ENCODE peak calls at places on chromosomes 4 and X, in six cellular contexts. O, J, F, C, M and I are unnamed samples. For H3K4me1, the result is how much of the 10 kb centered on the place peaks cover.

GRCh38 chr4:113449407-113449974 is 312.0 kb downstream of the CAMK2D start:
- DNase-seq in O (no peak), J (peak), F (no peak), C (no peak), M (peak), I (peak)

GRCh38 chr4:180655886-180656285 is 1587.3 kb upstream of the TENM3 start:
- DNase-seq in O (no peak), J (no peak), F (no peak), C (no peak), M (no peak), I (no peak)

GRCh38 chrX:70039758-70040157 is 10.0 kb downstream of the AWAT2 start:
- DNase-seq in O (no peak), J (peak), F (no peak), C (no peak), M (no peak), I (peak)

GRCh38 chr4:177128306-177128705 is 181.4 kb upstream of the NEIL3 start:
- DNase-seq in O (no peak), J (peak), F (peak), C (no peak), M (peak), I (no peak)

GRCh38 chr4:186885289-186885688 is 161.6 kb upstream of the FAT1 start:
- DNase-seq in O (no peak), J (no peak), F (no peak), C (peak), M (no peak), I (no peak)

GRCh38 chr4:7186516-7187296 is 5.6 kb upstream of the SORCS2 start:
- DNase-seq in O (no peak), J (no peak), F (no peak), C (no peak), M (no peak), I (no peak)

GRCh38 chr4:153345011-153345981 is 808 bp downstream of the MND1 start:
- DNase-seq in O (peak), J (peak), F (peak), C (peak), M (peak), I (peak)

GRCh38 chr4:90766837-90767236 is 639.6 kb downstream of the CCSER1 start:
- DNase-seq in O (no peak), J (no peak), F (no peak), C (no peak), M (no peak), I (no peak)

GRCh38 chr4:16779028-16779675 is 119.3 kb downstream of the LDB2 start:
- DNase-seq in O (no peak), J (peak), F (peak), C (no peak), M (no peak), I (no peak)

GRCh38 chr4:161320377-161320776 is 843.4 kb downstream of the FSTL5 start:
- DNase-seq in O (peak), J (peak), F (no peak), C (peak), M (peak), I (peak)

GRCh38 chr4:165965503-165965902 is 92.5 kb downstream of the TLL1 start:
- DNase-seq in O (no peak), J (no peak), F (no peak), C (no peak), M (no peak), I (no peak)

GRCh38 chrX:68883800-68884199 is 55.0 kb downstream of the EFNB1 start:
- DNase-seq in O (no peak), J (no peak), F (no peak), C (no peak), M (no peak), I (no peak)

GRCh38 chr4:152851226-152851625 is 71.5 kb downstream of the ARFIP1 start:
- DNase-seq in O (no peak), J (no peak), F (no peak), C (no peak), M (no peak), I (no peak)

GRCh38 chrX:153966283-153966688 is 5.3 kb downstream of the HCFC1 start:
- DNase-seq in O (no peak), J (peak), F (no peak), C (no peak), M (no peak), I (no peak)

GRCh38 chr4:8261851-8262535 is 7.6 kb upstream of the HTRA3 start:
- DNase-seq in O (no peak), J (no peak), F (peak), C (no peak), M (peak), I (no peak)

GRCh38 chr4:96654045-96654444 is 814.2 kb downstream of the PDHA2 start:
- DNase-seq in O (no peak), J (no peak), F (no peak), C (no peak), M (no peak), I (no peak)

GRCh38 chr4:42152507-42153504 is at the start of gene BEND4:
- DNase-seq in O (no peak), J (peak), F (no peak), C (peak), M (no peak), I (peak)
- H3K9ac ChIP-seq in O (peak), J (no peak), F (no peak), C (no peak), M (no peak), I (no peak)

DNA sequence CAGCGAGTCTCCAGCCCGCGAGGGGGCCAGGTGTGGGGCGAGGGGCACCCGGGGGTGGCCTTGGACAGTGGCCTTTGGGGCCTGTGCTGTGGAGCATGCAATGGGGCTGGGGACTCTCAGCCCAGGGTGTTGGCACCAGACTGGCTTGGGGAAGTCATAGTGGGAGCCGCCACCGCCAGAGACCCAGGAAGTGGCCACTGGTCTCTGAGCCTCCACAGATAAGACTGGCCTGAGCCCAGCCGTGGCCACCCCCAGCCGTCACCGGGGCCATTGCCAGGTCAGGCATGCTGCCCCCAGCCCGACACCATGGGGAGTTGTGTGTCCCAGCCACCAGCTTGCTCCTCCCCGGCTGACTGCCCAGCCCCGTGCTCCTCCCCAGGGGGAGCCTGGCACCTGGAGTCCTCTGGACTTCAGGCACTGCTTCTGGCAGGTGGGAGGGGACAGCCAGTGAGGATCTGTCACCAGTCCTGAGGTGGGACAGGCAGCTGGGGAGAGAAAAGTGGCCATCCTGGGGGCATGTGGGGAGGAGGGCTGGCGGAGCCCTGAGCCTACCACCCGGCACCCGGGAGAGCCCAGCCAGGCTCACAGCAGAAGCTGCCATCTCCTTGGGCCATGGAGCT is 32.5 kb downstream of the TACC3 start:
- DNase-seq in O (no peak), J (no peak), F (no peak), C (no peak), M (no peak), I (no peak)
- H3K4me1 ChIP-seq in O (half or more), J (under half), F (under half), C (under half), M (under half), I (under half)

DNA sequence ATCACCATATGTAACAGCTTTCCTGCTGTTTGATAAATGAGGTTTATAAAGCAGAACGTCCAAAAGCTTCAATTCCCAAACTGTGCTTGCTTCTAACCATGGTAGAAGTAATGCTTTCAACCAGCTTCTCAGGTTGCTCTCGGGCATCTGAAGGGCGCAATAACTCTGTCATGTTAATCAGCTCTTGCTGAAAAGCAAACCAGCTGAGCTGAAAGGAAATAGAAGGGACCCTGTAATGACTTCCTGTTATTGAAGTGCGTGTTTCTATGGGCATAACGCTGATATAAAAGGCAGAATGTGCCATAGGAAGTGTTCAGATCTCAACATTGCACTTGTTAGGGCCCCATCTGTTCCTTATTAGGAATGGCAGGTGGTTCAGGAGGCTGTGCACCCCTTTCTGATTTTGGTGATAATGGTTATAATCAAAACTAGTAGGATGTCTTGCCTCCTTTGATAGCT is 21.2 kb downstream of the HERC3 start:
- DNase-seq in O (no peak), J (no peak), F (no peak), C (no peak), M (no peak), I (no peak)
- H3K9ac ChIP-seq in O (no peak), J (peak), F (no peak), C (no peak), M (no peak), I (peak)

GRCh38 chrX:19565605-19566004 is 50.3 kb upstream of the MAP3K15 start:
- DNase-seq in O (no peak), J (no peak), F (no peak), C (no peak), M (no peak), I (no peak)
- H3K4me1 ChIP-seq in O (under half), J (under half), F (under half), C (under half), M (under half), I (under half)

GRCh38 chrX:49072712-49073095 is 1.1 kb downstream of the PRAF2 start:
- DNase-seq in O (no peak), J (peak), F (no peak), C (no peak), M (no peak), I (peak)
- H3K9ac ChIP-seq in O (peak), J (peak), F (peak), C (no peak), M (peak), I (peak)

GRCh38 chr4:120842046-120842445 is 80.5 kb downstream of the PRDM5 start:
- DNase-seq in O (no peak), J (peak), F (peak), C (no peak), M (peak), I (peak)
- H3K4me1 ChIP-seq in O (under half), J (under half), F (under half), C (under half), M (under half), I (under half)

GRCh38 chrX:584572-584971 is 46.0 kb upstream of the SHOX start:
- DNase-seq in O (no peak), J (no peak), F (no peak), C (no peak), M (no peak), I (no peak)
- H3K9ac ChIP-seq in O (no peak), J (no peak), F (no peak), C (no peak), M (no peak), I (no peak)

GRCh38 chr4:133275246-133275645 is 126.2 kb downstream of the PCDH10 start:
- DNase-seq in O (no peak), J (no peak), F (no peak), C (no peak), M (no peak), I (no peak)
- H3K4me1 ChIP-seq in O (under half), J (under half), F (under half), C (under half), M (under half), I (under half)